ENCODE peak calls at places on chromosomes 16 and 17, in eight cellular contexts. N is caudate nucleus; G is GM19239; S is stimulated activated CD8-positive, alpha-beta memory T cell treated with anti-CD3 and anti-CD28 coated beads, Interleukin-4, amount 100 ng/mL, for 24 hours; Y is ELF-1; K is naive thymus-derived CD8-positive, alpha-beta T cell; R is right atrium auricular region; U is lower leg skin. V is an unnamed sample.
A peak's percentile ranks its signal among the peaks of the same experiment; 100 is the strongest.

GRCh38 chr16:77214411-77215138 is 15.4 kb downstream of the SYCE1L start:
- DNase-seq in N (no peak), G (no peak), Y (no peak), K (no peak), R (peak; percentile 50), U (peak; percentile 52), S (no peak), V (no peak)

GRCh38 chr17:15957206-15957605 is 12.3 kb downstream of the ADORA2B start:
- DNase-seq in G (no peak), S (no peak), R (no peak), N (no peak), U (no peak), Y (no peak), K (no peak), V (no peak)

GRCh38 chr16:74740795-74741304 is 33.8 kb downstream of the FA2H start:
- DNase-seq in S (no peak), R (no peak), K (no peak), N (peak; percentile 76), U (peak; percentile 89), G (no peak), Y (no peak), V (no peak)

GRCh38 chr17:1252203-1252608 is 18.0 kb upstream of the BHLHA9 start:
- DNase-seq in Y (no peak), U (no peak), R (no peak), N (no peak), S (no peak), K (no peak), G (no peak), V (no peak)

GRCh38 chr17:81681672-81682071 is 1.9 kb downstream of the ARL16 start:
- DNase-seq in Y (no peak), S (no peak), G (no peak), K (no peak), N (no peak), R (no peak), U (no peak), V (no peak)

GRCh38 chr17:81090361-81091133 is 55.6 kb downstream of the BAIAP2 start:
- DNase-seq in G (no peak), Y (peak; percentile 60), N (no peak), S (no peak), K (no peak), R (peak; percentile 68), U (peak; percentile 95), V (no peak)

GRCh38 chr17:80800775-80801391 is 190.8 kb upstream of the CHMP6 start:
- DNase-seq in Y (no peak), G (no peak), K (no peak), N (no peak), R (no peak), U (peak; percentile 26), S (no peak), V (no peak)

GRCh38 chr16:6032438-6032837 is 934.8 kb upstream of the EEF2KMT start:
- DNase-seq in K (no peak), R (no peak), Y (no peak), G (no peak), S (no peak), U (no peak), N (no peak), V (no peak)

GRCh38 chr17:1462164-1463112 is 6.4 kb upstream of the CRK start:
- DNase-seq in U (no peak), G (no peak), Y (no peak), R (no peak), S (no peak), N (no peak), K (no peak), V (no peak)

GRCh38 chr17:16923097-16923903 is 48.6 kb downstream of the TNFRSF13B start:
- DNase-seq in R (no peak), K (no peak), U (peak; percentile 59), G (no peak), N (no peak), S (no peak), Y (no peak), V (no peak)

GRCh38 chr17:2563061-2563460 is 30.4 kb upstream of the PAFAH1B1 start:
- DNase-seq in R (no peak), N (no peak), S (no peak), U (no peak), K (no peak), G (no peak), Y (peak; percentile 81), V (no peak)

GRCh38 chr17:74879308-74879707 is 6.5 kb upstream of the FDXR start:
- DNase-seq in G (no peak), Y (no peak), R (no peak), K (no peak), U (no peak), N (no peak), S (no peak), V (no peak)

GRCh38 chr17:948284-948852 is 31.2 kb downstream of the NXN start:
- DNase-seq in U (no peak), S (no peak), Y (peak; percentile 94), R (no peak), K (no peak), G (no peak), N (no peak), V (no peak)

GRCh38 chr17:751269-752001 is 629 bp downstream of the GEMIN4 start:
- DNase-seq in K (no peak), Y (peak; percentile 35), U (peak; percentile 89), R (no peak), S (peak; percentile 27), N (peak; percentile 57), G (peak; percentile 32), V (no peak)